ENCODE peak calls at places on chromosomes 1 and 21, in four cellular contexts. E, L, J and T are unnamed samples.
A peak's percentile ranks its signal among the peaks of the same experiment; 100 is the strongest.

GRCh38 chr1:52523376-52523775 is 29.5 kb downstream of the TUT4 start:
- DNase-seq in E (no peak), L (no peak), J (no peak), T (peak; percentile 14)

GRCh38 chr1:27366411-27367159 is at the start of gene MAP3K6:
- DNase-seq in E (peak; percentile 42), L (no peak), J (no peak), T (peak; percentile 84)

GRCh38 chr1:118116401-118116800 is 68.6 kb downstream of the SPAG17 start:
- DNase-seq in E (no peak), L (no peak), J (no peak), T (no peak)

GRCh38 chr1:31374511-31375196 is 1.8 kb upstream of the FABP3 start:
- DNase-seq in E (no peak), L (no peak), J (no peak), T (no peak)

GRCh38 chr1:247228133-247228532 is 27.7 kb upstream of the VN1R5 start:
- DNase-seq in E (no peak), L (no peak), J (no peak), T (peak; percentile 53)

GRCh38 chr1:49102752-49103151 is 326.1 kb upstream of the BEND5 start:
- DNase-seq in E (no peak), L (no peak), J (no peak), T (peak; percentile 34)

GRCh38 chr1:225845633-225846259 is 35.8 kb downstream of the EPHX1 start:
- DNase-seq in E (peak; percentile 79), L (no peak), J (peak; percentile 22), T (peak; percentile 77)

GRCh38 chr1:151992345-151993083 is 1.1 kb downstream of the S100A10 start:
- DNase-seq in E (no peak), L (no peak), J (no peak), T (peak; percentile 99)

GRCh38 chr1:207893737-207894582 is 17.0 kb downstream of the CD34 start:
- DNase-seq in E (no peak), L (no peak), J (no peak), T (no peak)

GRCh38 chr1:212629450-212630158 is 21.0 kb downstream of the ATF3 start:
- DNase-seq in E (no peak), L (peak; percentile 8), J (no peak), T (no peak)

GRCh38 chr1:86833461-86834215 is 80.3 kb downstream of the SELENOF start:
- DNase-seq in E (peak; percentile 76), L (peak; percentile 56), J (peak; percentile 34), T (peak; percentile 90)

GRCh38 chr1:42315500-42315899 is 19.5 kb downstream of the FOXJ3 start:
- DNase-seq in E (no peak), L (no peak), J (no peak), T (no peak)

GRCh38 chr21:41614456-41615010 is 106.6 kb upstream of the TMPRSS2 start:
- DNase-seq in E (no peak), L (no peak), J (no peak), T (no peak)

GRCh38 chr1:246815693-246816270 is 91.6 kb downstream of the SCCPDH start:
- DNase-seq in E (no peak), L (no peak), J (no peak), T (no peak)

GRCh38 chr21:36388835-36389234 is 3.6 kb downstream of the CHAF1B start:
- DNase-seq in E (peak; percentile 39), L (no peak), J (no peak), T (peak; percentile 28)

GRCh38 chr1:241998412-241998921 is 431 bp downstream of the MAP1LC3C start:
- DNase-seq in E (peak; percentile 51), L (peak; percentile 42), J (peak; percentile 23), T (peak; percentile 91)

GRCh38 chr1:208107817-208108608 is 136.2 kb downstream of the PLXNA2 start:
- DNase-seq in E (no peak), L (no peak), J (no peak), T (peak; percentile 94)

GRCh38 chr1:85339089-85339488 is 62.7 kb upstream of the BCL10 start:
- DNase-seq in E (no peak), L (no peak), J (no peak), T (peak; percentile 60)

GRCh38 chr21:35579520-35580293 is 480.6 kb downstream of the SETD4 start:
- DNase-seq in E (no peak), L (no peak), J (no peak), T (peak; percentile 10)

GRCh38 chr1:150268342-150268705 is 492 bp downstream of the APH1A start:
- DNase-seq in E (peak; percentile 29), L (peak; percentile 59), J (peak; percentile 25), T (peak; percentile 64)

GRCh38 chr1:212035835-212036605 is 472 bp downstream of the DTL start:
- DNase-seq in E (no peak), L (peak; percentile 19), J (no peak), T (peak; percentile 25)

GRCh38 chr1:110513511-110513910 is 5.5 kb downstream of the KCNA10 start:
- DNase-seq in E (no peak), L (no peak), J (no peak), T (peak; percentile 35)